ENCODE peak calls at places on chromosomes 13 and 19, in eight cellular contexts. T is CD8-positive, alpha-beta T cell; P is ELR; K is ascending aorta; W is activated CD4-positive, alpha-beta T cell treated with anti-CD3 and anti-CD28 coated beads, Interleukin-2, amount 50 U/mL, for 24 hours; G is left ventricle myocardium inferior; Z is uterus; Y is NCI-H774. F is an unnamed sample.

GRCh38 chr13:25752957-25753540 is 298.8 kb downstream of the SHISA2 start:
- DNase-seq in G (peak; percentile 44), T (no peak), P (peak; percentile 71), Z (peak; percentile 22), Y (no peak), W (no peak), K (peak; percentile 72), F (peak; percentile 74)

GRCh38 chr19:4640247-4641000 is 1.1 kb downstream of the TNFAIP8L1 start:
- DNase-seq in Y (no peak), K (no peak), G (no peak), Z (no peak), W (no peak), P (no peak), T (no peak), F (no peak)

GRCh38 chr19:39481229-39481545 is 549 bp downstream of the TIMM50 start:
- DNase-seq in Y (no peak), W (no peak), G (no peak), P (peak; percentile 27), K (no peak), Z (no peak), T (no peak), F (no peak)

GRCh38 chr13:53198699-53199098 is 170.1 kb downstream of the OLFM4 start:
- DNase-seq in K (no peak), T (no peak), W (no peak), G (no peak), Z (no peak), Y (no peak), P (no peak), F (no peak)

GRCh38 chr13:77733674-77734073 is 36.2 kb downstream of the SLAIN1 start:
- DNase-seq in Y (no peak), W (no peak), Z (no peak), G (no peak), K (no peak), T (no peak), P (no peak), F (no peak)

GRCh38 chr13:20125783-20126165 is 35.1 kb downstream of the GJA3 start:
- DNase-seq in W (no peak), Y (no peak), G (no peak), Z (no peak), P (no peak), K (no peak), T (no peak), F (no peak)

GRCh38 chr19:55643003-55643732 is at the start of gene ZNF581:
- DNase-seq in T (peak; percentile 53), Y (peak; percentile 49), Z (peak; percentile 70), W (peak; percentile 80), K (peak; percentile 87), G (peak; percentile 81), P (peak; percentile 81), F (peak; percentile 59)

GRCh38 chr13:113904411-113904810 is 40.5 kb upstream of the GAS6 start:
- DNase-seq in T (no peak), K (peak; percentile 72), Y (peak; percentile 68), G (peak; percentile 64), W (no peak), P (peak; percentile 59), Z (peak; percentile 68), F (peak; percentile 23)

GRCh38 chr13:33665776-33666175 is 152.2 kb upstream of the RFC3 start:
- DNase-seq in T (no peak), P (no peak), G (no peak), W (no peak), Y (no peak), K (no peak), Z (no peak), F (no peak)

GRCh38 chr19:17292301-17293074 is 10.7 kb downstream of the ABHD8 start:
- DNase-seq in P (peak; percentile 94), Y (no peak), G (peak; percentile 66), T (peak; percentile 61), Z (peak; percentile 66), K (peak; percentile 86), W (peak; percentile 71), F (no peak)

GRCh38 chr19:3710265-3710812 is 2.2 kb downstream of the TJP3 start:
- DNase-seq in Y (peak; percentile 55), G (peak; percentile 68), K (peak; percentile 79), T (no peak), P (no peak), W (no peak), Z (peak; percentile 40), F (peak; percentile 66)

GRCh38 chr19:15249912-15250634 is 17.8 kb upstream of the EPHX3 start:
- DNase-seq in W (no peak), T (no peak), K (peak; percentile 90), Y (no peak), Z (peak; percentile 66), G (peak; percentile 65), P (peak; percentile 96), F (no peak)

GRCh38 chr19:19628499-19629134 is 597 bp upstream of the LPAR2 start:
- DNase-seq in W (no peak), T (no peak), P (peak; percentile 72), G (no peak), Y (peak; percentile 42), K (no peak), Z (no peak), F (no peak)

GRCh38 chr19:7917292-7918061 is 2.7 kb upstream of the SNAPC2 start:
- DNase-seq in W (no peak), T (no peak), Z (peak; percentile 62), K (no peak), P (peak; percentile 74), Y (no peak), G (no peak), F (no peak)

GRCh38 chr13:87130401-87130800 is 540.8 kb upstream of the SLITRK5 start:
- DNase-seq in W (no peak), G (no peak), Y (no peak), P (no peak), T (no peak), K (no peak), Z (no peak), F (no peak)

GRCh38 chr19:15280915-15281683 is 48.9 kb upstream of the EPHX3 start:
- DNase-seq in P (peak; percentile 77), G (peak; percentile 91), Z (peak; percentile 74), W (no peak), Y (peak; percentile 38), T (no peak), K (peak; percentile 84), F (peak; percentile 14)

GRCh38 chr19:4352701-4353121 is 9.3 kb downstream of the MPND start:
- DNase-seq in K (no peak), G (no peak), Y (no peak), W (peak; percentile 47), T (peak; percentile 43), P (peak; percentile 80), Z (peak; percentile 57), F (no peak)

GRCh38 chr19:2064788-2065524 is 13.9 kb upstream of the MKNK2 start:
- DNase-seq in K (no peak), G (peak; percentile 73), W (no peak), T (no peak), Z (no peak), Y (no peak), P (peak; percentile 16), F (no peak)

GRCh38 chr13:24150613-24151012 is 9.9 kb upstream of the SPATA13 start:
- DNase-seq in K (no peak), Y (no peak), G (no peak), P (no peak), T (no peak), W (no peak), Z (no peak), F (no peak)

GRCh38 chr19:6372594-6373095 is at the start of gene ALKBH7:
- DNase-seq in K (peak; percentile 100), Z (peak; percentile 100), G (peak; percentile 97), Y (peak; percentile 99), P (peak; percentile 100), W (peak; percentile 98), T (peak; percentile 90), F (peak; percentile 99)

GRCh38 chr19:511101-511841 is 4.0 kb downstream of the TPGS1 start:
- DNase-seq in K (no peak), T (peak; percentile 85), Z (no peak), G (no peak), P (no peak), Y (peak; percentile 98), W (peak; percentile 68), F (no peak)

GRCh38 chr19:5058456-5059190 is 89.7 kb downstream of the KDM4B start:
- DNase-seq in W (no peak), G (no peak), T (no peak), K (no peak), Z (no peak), P (peak; percentile 45), Y (no peak), F (no peak)

GRCh38 chr13:49652691-49653305 is 24.5 kb downstream of the ARL11 start:
- DNase-seq in Z (no peak), W (no peak), K (no peak), Y (no peak), T (no peak), P (peak; percentile 76), G (no peak), F (peak; percentile 37)

GRCh38 chr13:110339975-110340550 is 33.0 kb downstream of the COL4A2 start:
- DNase-seq in G (no peak), W (no peak), T (no peak), P (no peak), Z (no peak), K (peak; percentile 65), Y (no peak), F (no peak)

GRCh38 chr13:86397640-86398039 is 598.4 kb upstream of the SLITRK6 start:
- DNase-seq in W (no peak), T (no peak), K (no peak), P (no peak), Z (no peak), Y (no peak), G (no peak), F (no peak)

GRCh38 chr19:5504115-5504514 is 48.9 kb downstream of the ZNRF4 start:
- DNase-seq in T (no peak), G (no peak), W (no peak), P (no peak), Z (no peak), Y (no peak), K (no peak), F (no peak)

GRCh38 chr19:16849168-16849567 is 20.0 kb downstream of the SIN3B start:
- DNase-seq in K (no peak), P (peak; percentile 92), Z (no peak), W (no peak), G (no peak), Y (no peak), T (no peak), F (no peak)

GRCh38 chr13:75139291-75139690 is 342.7 kb downstream of the TBC1D4 start:
- DNase-seq in Z (no peak), G (no peak), Y (no peak), T (no peak), P (no peak), K (no peak), W (no peak), F (no peak)

GRCh38 chr13:51772781-51773180 is 31.2 kb downstream of the DHRS12 start:
- DNase-seq in G (no peak), Z (no peak), K (no peak), W (no peak), T (no peak), Y (no peak), P (no peak), F (no peak)

GRCh38 chr13:102724923-102725322 is 30.1 kb upstream of the METTL21C start:
- DNase-seq in Y (no peak), T (no peak), K (no peak), W (no peak), G (no peak), P (peak; percentile 53), Z (no peak), F (peak; percentile 39)

GRCh38 chr13:97798836-97799235 is 154.6 kb upstream of the IPO5 start:
- DNase-seq in G (no peak), W (no peak), Z (no peak), K (no peak), T (no peak), P (no peak), Y (no peak), F (no peak)

GRCh38 chr13:87712012-87712411 is 40.8 kb downstream of the SLITRK5 start:
- DNase-seq in T (no peak), P (no peak), Z (no peak), W (no peak), Y (no peak), K (no peak), G (no peak), F (no peak)

GRCh38 chr13:70188567-70188966 is 80.3 kb upstream of the KLHL1 start:
- DNase-seq in Y (no peak), G (no peak), P (no peak), T (no peak), Z (no peak), W (no peak), K (no peak), F (peak; percentile 80)

GRCh38 chr19:29587518-29587986 is 18.5 kb upstream of the POP4 start:
- DNase-seq in T (peak; percentile 17), K (peak; percentile 28), G (no peak), Z (no peak), P (peak; percentile 85), W (peak; percentile 55), Y (no peak), F (peak; percentile 51)

F was measured in RCC 7860.